ENCODE peak calls at places on chromosomes 3 and 15, in nine cellular contexts. L is GM10248, E is cardiac fibroblast, K is NB4, W is fibroblast of villous mesenchyme, G is heart left ventricle, Z is GM13977, A is fibroblast of mammary gland, V is neural progenitor cell. U is an unnamed sample.

GRCh38 chr3:51945031-51945840 is 3.1 kb downstream of the PARP3 start:
- DNase-seq in W (no peak), V (no peak), K (no peak), G (peak), E (no peak), L (no peak), Z (no peak), A (no peak), U (no peak)

GRCh38 chr3:105365171-105365535 is 1.6 kb upstream of the ALCAM start:
- DNase-seq in Z (no peak), G (no peak), K (no peak), W (no peak), V (no peak), L (no peak), E (peak), A (no peak), U (no peak)

GRCh38 chr15:77606142-77607034 is 26.3 kb downstream of the LINGO1 start:
- DNase-seq in K (peak), Z (no peak), W (peak), G (no peak), V (no peak), L (no peak), E (peak), A (peak), U (no peak)

GRCh38 chr3:120093923-120094775 is at the start of gene GSK3B:
- DNase-seq in L (peak), V (peak), Z (peak), W (no peak), K (peak), E (peak), G (peak), A (no peak), U (peak)

GRCh38 chr3:152071315-152071714 is 197.4 kb upstream of the MBNL1 start:
- DNase-seq in E (no peak), G (no peak), L (no peak), V (no peak), W (no peak), Z (no peak), K (no peak), A (no peak), U (no peak)

GRCh38 chr3:111568906-111569305 is 26.2 kb downstream of the ZBED2 start:
- DNase-seq in W (no peak), G (no peak), A (no peak), V (no peak), K (no peak), Z (no peak), L (no peak), E (peak), U (no peak)

GRCh38 chr15:38768970-38769369 is 204.4 kb upstream of the RASGRP1 start:
- DNase-seq in W (peak), A (peak), G (no peak), K (no peak), L (no peak), E (peak), Z (no peak), V (peak), U (peak)

GRCh38 chr15:51623386-51623938 is 891 bp upstream of the DMXL2 start:
- DNase-seq in K (peak), L (no peak), A (no peak), W (no peak), G (no peak), Z (peak), V (no peak), E (no peak), U (no peak)

GRCh38 chr3:13713396-13713795 is 164.5 kb downstream of the FBLN2 start:
- DNase-seq in L (no peak), Z (no peak), V (no peak), W (no peak), K (no peak), G (no peak), A (no peak), E (no peak), U (no peak)

GRCh38 chr3:126212629-126213375 is 32.4 kb upstream of the ALDH1L1 start:
- DNase-seq in W (peak), K (peak), L (no peak), Z (peak), V (peak), E (peak), G (peak), A (peak), U (peak)

GRCh38 chr3:126100688-126101301 is 16.9 kb upstream of the SLC41A3 start:
- DNase-seq in E (no peak), G (peak), Z (peak), V (no peak), A (peak), W (peak), L (peak), K (peak), U (no peak)

GRCh38 chr15:101147181-101147580 is 104.7 kb downstream of the CHSY1 start:
- DNase-seq in Z (no peak), V (no peak), K (no peak), L (no peak), E (no peak), W (no peak), A (no peak), G (no peak), U (no peak)

GRCh38 chr15:96338772-96339661 is 8.5 kb downstream of the NR2F2 start:
- DNase-seq in W (no peak), V (peak), Z (no peak), L (no peak), G (no peak), E (peak), A (peak), K (no peak), U (no peak)

GRCh38 chr3:129015388-129016105 is 14.4 kb downstream of the EFCC1 start:
- DNase-seq in W (no peak), Z (no peak), G (peak), E (no peak), K (peak), A (no peak), V (no peak), L (no peak), U (no peak)

GRCh38 chr15:62752687-62753517 is 289.6 kb upstream of the TPM1 start:
- DNase-seq in G (no peak), W (peak), K (no peak), A (peak), Z (no peak), L (no peak), V (no peak), E (peak), U (no peak)

GRCh38 chr15:87597346-87598052 is 659.0 kb downstream of the NTRK3 start:
- DNase-seq in G (no peak), K (no peak), W (peak), E (no peak), Z (no peak), A (no peak), V (no peak), L (no peak), U (no peak)

GRCh38 chr3:192408007-192408655 is 319.2 kb downstream of the FGF12 start:
- DNase-seq in K (no peak), L (peak), E (peak), V (peak), W (no peak), Z (peak), G (peak), A (no peak), U (peak)

GRCh38 chr3:23644741-23645140 is 161.0 kb upstream of the UBE2E1 start:
- DNase-seq in A (no peak), L (no peak), E (no peak), V (no peak), K (no peak), Z (no peak), G (no peak), W (no peak), U (no peak)

GRCh38 chr3:14902719-14903118 is 44.7 kb upstream of the NR2C2 start:
- DNase-seq in E (no peak), V (no peak), G (peak), K (no peak), Z (no peak), W (peak), A (no peak), L (no peak), U (no peak)

GRCh38 chr3:11530153-11530721 is 113.5 kb downstream of the VGLL4 start:
- DNase-seq in G (peak), E (peak), K (no peak), A (peak), Z (no peak), L (no peak), W (peak), V (peak), U (no peak)

GRCh38 chr15:99102332-99103235 is 2.3 kb upstream of the SYNM start:
- DNase-seq in W (no peak), E (no peak), K (no peak), A (no peak), V (no peak), G (no peak), L (no peak), Z (no peak), U (no peak)

GRCh38 chr15:96657096-96657495 is 326.6 kb downstream of the NR2F2 start:
- DNase-seq in A (no peak), G (no peak), K (peak), W (no peak), Z (no peak), E (no peak), L (no peak), V (no peak), U (no peak)

GRCh38 chr15:94125131-94125530 is 106.2 kb upstream of the MCTP2 start:
- DNase-seq in L (no peak), Z (no peak), K (no peak), V (no peak), E (peak), A (peak), G (no peak), W (peak), U (no peak)

GRCh38 chr3:88195951-88196434 is 46.2 kb downstream of the C3orf38 start:
- DNase-seq in V (no peak), G (no peak), Z (no peak), E (peak), A (peak), K (no peak), L (no peak), W (peak), U (no peak)

GRCh38 chr15:98649996-98650870 is 1.9 kb downstream of the IGF1R start:
- DNase-seq in W (peak), Z (no peak), A (peak), E (peak), K (peak), V (peak), L (no peak), G (peak), U (peak)

GRCh38 chr15:39591896-39592315 is 11.0 kb downstream of the THBS1 start:
- DNase-seq in E (no peak), G (no peak), L (no peak), K (no peak), A (no peak), W (peak), Z (no peak), V (no peak), U (no peak)

GRCh38 chr15:89749951-89750559 is 994 bp downstream of the MESP1 start:
- DNase-seq in E (no peak), W (no peak), V (peak), G (no peak), A (no peak), K (peak), L (no peak), Z (no peak), U (no peak)

GRCh38 chr3:167886690-167887089 is 151.2 kb downstream of the SERPINI1 start:
- DNase-seq in L (no peak), A (no peak), V (no peak), E (peak), G (no peak), K (no peak), W (peak), Z (no peak), U (no peak)

GRCh38 chr3:79983063-79983561 is 215.3 kb upstream of the ROBO1 start:
- DNase-seq in K (no peak), G (no peak), A (no peak), V (no peak), E (no peak), W (no peak), Z (no peak), L (no peak), U (no peak)

GRCh38 chr3:71311320-71312046 is 272.0 kb downstream of the FOXP1 start:
- DNase-seq in L (no peak), A (no peak), Z (no peak), W (no peak), E (no peak), K (no peak), G (no peak), V (no peak), U (no peak)

GRCh38 chr15:77044228-77045042 is 26.5 kb downstream of the TSPAN3 start:
- DNase-seq in V (no peak), G (no peak), A (no peak), E (no peak), W (no peak), L (no peak), K (no peak), Z (no peak), U (no peak)

GRCh38 chr15:82159922-82160321 is 102.6 kb downstream of the EFL1 start:
- DNase-seq in Z (no peak), V (peak), G (no peak), K (no peak), W (peak), A (peak), E (peak), L (no peak), U (no peak)

GRCh38 chr15:66928101-66928500 is 137.3 kb upstream of the SMAD3 start:
- DNase-seq in L (no peak), A (no peak), Z (no peak), G (no peak), E (no peak), K (no peak), W (no peak), V (no peak), U (no peak)

GRCh38 chr3:129453732-129454131 is 13.7 kb downstream of the IFT122 start:
- DNase-seq in A (no peak), E (peak), V (no peak), W (no peak), L (no peak), K (no peak), Z (no peak), G (no peak), U (no peak)

GRCh38 chr3:179702271-179702947 is 49.6 kb downstream of the USP13 start:
- DNase-seq in G (no peak), L (no peak), K (no peak), W (no peak), V (no peak), E (no peak), A (no peak), Z (no peak), U (no peak)

GRCh38 chr3:126355777-126356372 is 1.3 kb downstream of the KLF15 start:
- DNase-seq in Z (peak), G (peak), A (peak), W (peak), K (no peak), L (peak), V (peak), E (peak), U (peak)

GRCh38 chr3:126546013-126546412 is 12.7 kb downstream of the C3orf22 start:
- DNase-seq in A (no peak), L (no peak), E (no peak), Z (no peak), V (no peak), G (no peak), K (no peak), W (no peak), U (peak)

GRCh38 chr15:67135494-67135893 is 70.1 kb downstream of the SMAD3 start:
- DNase-seq in V (no peak), G (no peak), A (no peak), L (no peak), W (peak), K (no peak), Z (no peak), E (no peak), U (no peak)

GRCh38 chr15:48617619-48618018 is 27.9 kb downstream of the FBN1 start:
- DNase-seq in Z (no peak), G (no peak), E (peak), L (no peak), K (peak), A (peak), W (peak), V (no peak), U (no peak)

GRCh38 chr3:151346292-151346691 is 16.9 kb upstream of the P2RY13 start:
- DNase-seq in W (no peak), Z (no peak), K (peak), L (no peak), G (no peak), E (no peak), A (no peak), V (no peak), U (no peak)

GRCh38 chr15:69749797-69750196 is 297.2 kb downstream of the RPLP1 start:
- DNase-seq in L (no peak), K (peak), Z (peak), V (no peak), W (no peak), E (peak), G (no peak), A (no peak), U (no peak)
- TF ChIP-seq CTCF in L (peak), K (no peak), Z (peak), V (no peak), W (peak), E (peak), G (peak), A (peak), U (no peak)

DNA sequence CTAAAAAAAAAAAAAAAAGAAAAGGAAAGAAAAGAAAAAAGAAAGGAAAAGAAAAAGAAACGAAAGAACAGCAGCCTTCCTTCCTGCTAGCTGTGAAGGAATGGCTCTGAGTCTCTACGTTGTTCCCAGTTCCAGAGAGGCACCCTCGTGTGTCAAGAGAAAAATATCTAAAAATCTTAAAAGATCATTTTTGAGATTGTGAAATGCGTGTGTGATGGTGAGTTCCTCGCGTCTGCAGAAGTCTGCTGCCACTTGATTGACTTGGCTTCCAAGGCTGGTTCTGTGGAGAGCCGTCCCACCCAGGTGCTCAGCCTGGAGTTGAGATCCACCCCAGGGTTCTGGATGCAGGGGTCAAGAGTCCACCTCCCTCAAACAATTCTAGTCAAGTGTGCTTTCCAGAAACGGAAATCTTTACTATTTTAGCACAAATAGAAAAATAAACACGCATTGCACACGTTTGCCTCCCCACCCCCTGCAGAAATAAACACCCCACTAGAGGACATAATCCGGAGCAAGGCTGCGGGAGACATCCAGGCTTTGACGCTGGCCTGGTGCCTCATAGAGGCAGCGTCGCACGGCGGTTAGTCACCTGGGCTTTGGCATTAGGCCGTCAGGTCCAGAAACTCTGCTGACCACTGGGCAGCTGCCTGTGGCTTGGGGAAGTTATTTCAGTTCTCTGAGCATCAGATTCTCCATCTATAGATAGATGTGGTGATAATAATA is 265.4 kb downstream of the FAM43A start:
- DNase-seq in V (no peak), L (no peak), W (no peak), K (no peak), Z (no peak), E (no peak), A (no peak), G (no peak), U (no peak)
- TF ChIP-seq CTCF in V (no peak), L (no peak), W (no peak), K (no peak), Z (no peak), E (no peak), A (no peak), G (no peak), U (no peak)

GRCh38 chr3:36741285-36741684 is 23.1 kb downstream of the DCLK3 start:
- DNase-seq in K (no peak), L (no peak), E (no peak), W (no peak), Z (no peak), G (no peak), V (peak), A (peak), U (no peak)
- TF ChIP-seq CTCF in K (no peak), L (no peak), E (peak), W (peak), Z (no peak), G (peak), V (peak), A (peak), U (no peak)

GRCh38 chr15:45573961-45574629 is 13.1 kb upstream of the BLOC1S6 start:
- DNase-seq in K (peak), Z (no peak), L (no peak), G (no peak), V (peak), A (peak), W (peak), E (peak), U (peak)
- TF ChIP-seq CTCF in K (no peak), Z (peak), L (no peak), G (no peak), V (peak), A (peak), W (peak), E (peak), U (peak)

U was measured in glutamatergic neuron.